ENCODE peak calls at places on chromosomes 1 and 21, in seven cellular contexts. B is stomach, V is heart left ventricle, T is A549, M is HepG2, C is ovary, N is breast epithelium. S is an unnamed sample.

GRCh38 chr1:234667891-234668576 is 58.1 kb upstream of the IRF2BP2 start:
- DNase-seq in B (no peak), V (no peak), T (no peak), M (no peak), C (no peak), N (no peak), S (no peak)

GRCh38 chr1:234909851-234910250 is 218.8 kb downstream of the TOMM20 start:
- DNase-seq in B (no peak), V (no peak), T (no peak), M (no peak), C (no peak), N (no peak), S (no peak)

GRCh38 chr1:192626366-192627179 is 9.4 kb upstream of the RGS13 start:
- DNase-seq in B (no peak), V (no peak), T (no peak), M (no peak), C (no peak), N (no peak), S (no peak)

GRCh38 chr1:171438441-171438840 is 46.9 kb upstream of the PRRC2C start:
- DNase-seq in B (peak), V (peak), T (peak), M (no peak), C (no peak), N (no peak), S (no peak)

GRCh38 chr1:106523448-106523847 is 533.0 kb upstream of the PRMT6 start:
- DNase-seq in B (no peak), V (no peak), T (no peak), M (no peak), C (no peak), N (no peak), S (no peak)

GRCh38 chr1:85199667-85200366 is 999 bp downstream of the SYDE2 start:
- DNase-seq in B (no peak), V (no peak), T (no peak), M (no peak), C (no peak), N (no peak), S (peak)

GRCh38 chr21:43983390-43983789 is 28.7 kb upstream of the TRAPPC10 start:
- DNase-seq in B (no peak), V (no peak), T (no peak), M (no peak), C (no peak), N (no peak), S (no peak)

GRCh38 chr1:242017580-242018233 is 18.8 kb upstream of the MAP1LC3C start:
- DNase-seq in B (peak), V (no peak), T (peak), M (peak), C (peak), N (no peak), S (peak)

GRCh38 chr1:71047635-71048607 is at the start of gene PTGER3:
- DNase-seq in B (peak), V (peak), T (no peak), M (peak), C (peak), N (peak), S (peak)

GRCh38 chr21:16570196-16570595 is 840.4 kb downstream of the USP25 start:
- DNase-seq in B (no peak), V (no peak), T (peak), M (no peak), C (no peak), N (no peak), S (no peak)

GRCh38 chr1:194024659-194025058 is 838.2 kb upstream of the B3GALT2 start:
- DNase-seq in B (no peak), V (no peak), T (no peak), M (no peak), C (no peak), N (no peak), S (no peak)

GRCh38 chr1:30808067-30808662 is 50.6 kb upstream of the LAPTM5 start:
- DNase-seq in B (no peak), V (no peak), T (no peak), M (no peak), C (no peak), N (no peak), S (no peak)

GRCh38 chr1:18253093-18253492 is 145.5 kb downstream of the IGSF21 start:
- DNase-seq in B (no peak), V (no peak), T (no peak), M (no peak), C (no peak), N (no peak), S (no peak)

GRCh38 chr1:212630159-212630900 is 21.8 kb downstream of the ATF3 start:
- DNase-seq in B (peak), V (peak), T (peak), M (peak), C (no peak), N (peak), S (peak)

GRCh38 chr1:98351506-98352038 is 309.9 kb upstream of the SNX7 start:
- DNase-seq in B (no peak), V (no peak), T (no peak), M (no peak), C (no peak), N (no peak), S (no peak)

GRCh38 chr1:167297222-167298214 is 76.8 kb downstream of the POU2F1 start:
- DNase-seq in B (peak), V (no peak), T (peak), M (peak), C (no peak), N (no peak), S (peak)

GRCh38 chr1:95138223-95138622 is 21.1 kb downstream of the TLCD4 start:
- DNase-seq in B (no peak), V (no peak), T (no peak), M (no peak), C (no peak), N (no peak), S (no peak)

GRCh38 chr21:33993286-33994231 is 78.0 kb upstream of the ATP5PO start:
- DNase-seq in B (no peak), V (no peak), T (no peak), M (no peak), C (no peak), N (no peak), S (no peak)

GRCh38 chr1:180155202-180155682 is 573 bp downstream of the QSOX1 start:
- DNase-seq in B (no peak), V (no peak), T (no peak), M (no peak), C (peak), N (no peak), S (peak)

GRCh38 chr21:34313116-34313515 is 50.7 kb upstream of the KCNE2 start:
- DNase-seq in B (no peak), V (no peak), T (no peak), M (no peak), C (no peak), N (no peak), S (no peak)

GRCh38 chr1:205583461-205584130 is 48.2 kb downstream of the ELK4 start:
- DNase-seq in B (no peak), V (no peak), T (no peak), M (no peak), C (no peak), N (no peak), S (no peak)

GRCh38 chr1:168164771-168165170 is 14.0 kb upstream of the TIPRL start:
- DNase-seq in B (no peak), V (no peak), T (no peak), M (no peak), C (no peak), N (no peak), S (no peak)

GRCh38 chr1:14835725-14836124 is 237.2 kb downstream of the KAZN start:
- DNase-seq in B (no peak), V (no peak), T (no peak), M (no peak), C (no peak), N (no peak), S (no peak)

GRCh38 chr1:55150880-55151582 is 64.1 kb downstream of the USP24 start:
- DNase-seq in B (no peak), V (no peak), T (no peak), M (no peak), C (no peak), N (no peak), S (peak)

GRCh38 chr1:39979654-39980053 is 24.7 kb downstream of the MFSD2A start:
- DNase-seq in B (no peak), V (no peak), T (no peak), M (no peak), C (no peak), N (no peak), S (no peak)

GRCh38 chr1:117128323-117129079 is 7.0 kb upstream of the TRIM45 start:
- DNase-seq in B (no peak), V (no peak), T (peak), M (no peak), C (no peak), N (no peak), S (no peak)

GRCh38 chr1:4600615-4601460 is 53.6 kb upstream of the AJAP1 start:
- DNase-seq in B (peak), V (no peak), T (no peak), M (no peak), C (no peak), N (peak), S (no peak)

GRCh38 chr1:228902781-228903572 is 167.7 kb downstream of the RHOU start:
- DNase-seq in B (peak), V (peak), T (peak), M (peak), C (peak), N (peak), S (peak)

GRCh38 chr1:85297855-85298629 is 21.6 kb upstream of the BCL10 start:
- DNase-seq in B (peak), V (no peak), T (peak), M (peak), C (no peak), N (no peak), S (peak)

GRCh38 chr1:89701746-89702241 is 68.9 kb downstream of the LRRC8C start:
- DNase-seq in B (no peak), V (no peak), T (no peak), M (no peak), C (no peak), N (no peak), S (no peak)

GRCh38 chr1:220748091-220748934 is at the start of gene MTARC2:
- DNase-seq in B (peak), V (peak), T (peak), M (peak), C (peak), N (peak), S (peak)

GRCh38 chr1:203328714-203329122 is 22.2 kb downstream of the FMOD start:
- DNase-seq in B (peak), V (no peak), T (peak), M (peak), C (peak), N (no peak), S (peak)

GRCh38 chr1:37472994-37473393 is 1.4 kb upstream of the ZC3H12A start:
- DNase-seq in B (no peak), V (no peak), T (no peak), M (no peak), C (no peak), N (peak), S (no peak)

GRCh38 chr1:225735252-225736149 is 42.1 kb upstream of the SRP9 start:
- DNase-seq in B (peak), V (peak), T (peak), M (peak), C (peak), N (no peak), S (peak)

GRCh38 chr1:45356186-45356585 is 15.9 kb upstream of the MUTYH start:
- DNase-seq in B (no peak), V (no peak), T (no peak), M (peak), C (no peak), N (no peak), S (no peak)

GRCh38 chr1:35243681-35244080 is 24.8 kb upstream of the ZMYM4 start:
- DNase-seq in B (no peak), V (no peak), T (no peak), M (peak), C (no peak), N (no peak), S (no peak)

GRCh38 chr1:3156936-3157335 is 87.9 kb downstream of the PRDM16 start:
- DNase-seq in B (no peak), V (no peak), T (no peak), M (no peak), C (no peak), N (no peak), S (no peak)
- TF ChIP-seq POLR2A in B (no peak), V (no peak), T (no peak), M (no peak), C (no peak), N (no peak), S (no peak)

GRCh38 chr1:119364640-119365039 is 3.9 kb upstream of the HAO2 start:
- DNase-seq in B (no peak), V (no peak), T (no peak), M (no peak), C (no peak), N (no peak), S (no peak)

GRCh38 chr1:119363162-119363561 is 5.4 kb upstream of the HAO2 start:
- DNase-seq in B (no peak), V (no peak), T (no peak), M (no peak), C (no peak), N (no peak), S (no peak)

GRCh38 chr1:119367332-119368124 is 1.1 kb upstream of the HAO2 start:
- DNase-seq in B (no peak), V (no peak), T (peak), M (peak), C (no peak), N (no peak), S (no peak)

GRCh38 chr1:119368556-119368955 is at the start of gene HAO2:
- DNase-seq in B (no peak), V (no peak), T (no peak), M (no peak), C (no peak), N (no peak), S (no peak)

DNA sequence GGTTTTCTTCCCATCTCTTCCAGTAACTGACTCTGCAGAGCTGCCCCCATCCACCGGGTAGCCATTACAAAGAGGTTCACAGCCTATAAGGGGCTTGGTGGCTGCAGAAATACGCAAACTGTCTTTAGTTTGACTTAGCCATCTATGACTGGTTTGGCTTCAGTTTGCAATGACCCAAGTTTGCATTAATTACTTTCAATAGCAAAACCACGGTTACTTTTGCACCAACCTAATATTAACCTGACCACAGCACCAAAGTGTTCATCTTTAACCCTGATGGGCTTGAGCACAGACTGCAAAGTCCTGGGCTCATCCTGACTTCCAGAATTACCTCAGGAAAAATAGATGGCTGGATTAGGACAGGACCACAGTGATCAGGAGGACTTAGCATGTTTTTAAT is 2.2 kb upstream of the HAO2 start:
- DNase-seq in B (no peak), V (no peak), T (no peak), M (no peak), C (no peak), N (no peak), S (no peak)
- H3K4me3 ChIP-seq in B (no peak), V (no peak), T (no peak), M (no peak), C (no peak), N (no peak), S (no peak)

DNA sequence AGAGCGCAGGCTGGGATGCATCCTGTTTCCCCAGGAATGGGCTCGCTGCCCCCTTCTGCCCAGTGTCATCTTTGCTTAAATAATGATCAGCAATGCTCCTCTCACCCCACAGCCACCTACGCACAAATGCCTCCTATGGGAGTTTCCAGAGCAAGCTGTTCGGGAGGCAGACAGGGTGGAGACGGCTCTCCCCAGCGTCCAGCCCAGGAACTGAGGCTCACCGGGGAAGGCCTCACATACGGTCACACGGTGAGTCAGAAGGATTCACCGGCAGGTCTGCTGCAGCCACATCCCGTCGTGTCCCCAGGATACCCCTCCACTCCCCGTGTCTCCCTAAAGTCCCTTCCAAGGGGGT is 40.3 kb upstream of the RUNX3 start:
- DNase-seq in B (no peak), V (peak), T (no peak), M (peak), C (no peak), N (no peak), S (no peak)
- TF ChIP-seq CTCF in B (no peak), V (no peak), T (no peak), M (peak), C (no peak), N (no peak), S (no peak)

GRCh38 chr1:153532769-153533599 is 2.8 kb downstream of the S100A6 start:
- DNase-seq in B (peak), V (peak), T (peak), M (peak), C (peak), N (peak), S (peak)
- TF ChIP-seq POLR2A in B (no peak), V (no peak), T (peak), M (no peak), C (peak), N (no peak), S (no peak)

GRCh38 chr1:20618550-20618949 is 14.7 kb upstream of the PINK1 start:
- DNase-seq in B (no peak), V (no peak), T (no peak), M (no peak), C (no peak), N (no peak), S (no peak)
- H3K4me3 ChIP-seq in B (no peak), V (no peak), T (no peak), M (no peak), C (no peak), N (no peak), S (no peak)

GRCh38 chr1:73998348-73998959 is 199.5 kb downstream of the LRRIQ3 start:
- DNase-seq in B (no peak), V (no peak), T (peak), M (peak), C (no peak), N (no peak), S (no peak)
- TF ChIP-seq CTCF in B (peak), V (peak), T (peak), M (peak), C (no peak), N (no peak), S (peak)

GRCh38 chr1:51329443-51330325 is 678 bp downstream of the TTC39A start:
- DNase-seq in B (peak), V (no peak), T (no peak), M (no peak), C (no peak), N (peak), S (peak)
- TF ChIP-seq POLR2A in B (no peak), V (peak), T (no peak), M (no peak), C (no peak), N (no peak), S (peak)

GRCh38 chr1:1782399-1783221 is 4.3 kb upstream of the NADK start:
- DNase-seq in B (peak), V (peak), T (peak), M (peak), C (peak), N (no peak), S (peak)
- H3K4me3 ChIP-seq in B (peak), V (peak), T (no peak), M (peak), C (no peak), N (peak), S (no peak)